ENCODE peak calls at places on chromosomes 1 and 21, in ten cellular contexts. G, W, F, E, R, B, Q, D, M and A are unnamed samples.

GRCh38 chr21:33539612-33540011 is 2.3 kb downstream of the GART start:
- DNase-seq in G (no peak), W (no peak), F (no peak), E (no peak), R (no peak), B (no peak), Q (no peak), D (peak), M (no peak), A (no peak)

GRCh38 chr1:153553691-153554608 is 4.9 kb upstream of the S100A3 start:
- DNase-seq in G (no peak), W (peak), F (no peak), E (no peak), R (no peak), B (peak), Q (peak), D (peak), M (no peak), A (no peak)

GRCh38 chr1:232952514-232953175 is 2.2 kb downstream of the NTPCR start:
- DNase-seq in G (peak), W (no peak), F (no peak), E (peak), R (peak), B (peak), Q (peak), D (peak), M (peak), A (no peak)

GRCh38 chr21:45818904-45819285 is 162.7 kb upstream of the COL6A1 start:
- DNase-seq in G (no peak), W (peak), F (no peak), E (peak), R (no peak), B (no peak), Q (peak), D (peak), M (no peak), A (no peak)

GRCh38 chr1:159881930-159882839 is 17.8 kb downstream of the CFAP45 start:
- DNase-seq in G (no peak), W (peak), F (peak), E (peak), R (no peak), B (peak), Q (peak), D (peak), M (peak), A (no peak)

GRCh38 chr1:227888404-227889046 is 59.2 kb downstream of the WNT9A start:
- DNase-seq in G (no peak), W (peak), F (peak), E (no peak), R (no peak), B (no peak), Q (no peak), D (no peak), M (peak), A (no peak)

GRCh38 chr1:43521716-43522115 is 9.0 kb upstream of the PTPRF start:
- DNase-seq in G (no peak), W (no peak), F (no peak), E (no peak), R (no peak), B (no peak), Q (no peak), D (no peak), M (no peak), A (no peak)

GRCh38 chr1:1920608-1921458 is 1.8 kb upstream of the TMEM52 start:
- DNase-seq in G (no peak), W (peak), F (no peak), E (no peak), R (no peak), B (no peak), Q (no peak), D (no peak), M (no peak), A (no peak)

GRCh38 chr1:41738475-41738874 is 180.2 kb downstream of the HIVEP3 start:
- DNase-seq in G (no peak), W (no peak), F (no peak), E (no peak), R (no peak), B (no peak), Q (no peak), D (no peak), M (no peak), A (no peak)

GRCh38 chr1:44076093-44076492 is 42.5 kb upstream of the KLF17 start:
- DNase-seq in G (no peak), W (no peak), F (no peak), E (peak), R (no peak), B (no peak), Q (peak), D (no peak), M (no peak), A (no peak)

GRCh38 chr1:6359568-6360496 is 33.7 kb downstream of the ACOT7 start:
- DNase-seq in G (peak), W (peak), F (peak), E (peak), R (peak), B (peak), Q (peak), D (peak), M (peak), A (no peak)

GRCh38 chr1:214332950-214333798 is 52.2 kb downstream of the SMYD2 start:
- DNase-seq in G (peak), W (no peak), F (no peak), E (peak), R (peak), B (peak), Q (peak), D (peak), M (peak), A (no peak)

GRCh38 chr1:177546346-177546745 is 375.6 kb downstream of the BRINP2 start:
- DNase-seq in G (no peak), W (no peak), F (no peak), E (peak), R (no peak), B (no peak), Q (peak), D (no peak), M (no peak), A (no peak)

GRCh38 chr1:242556276-242556675 is 31.8 kb upstream of the PLD5 start:
- DNase-seq in G (no peak), W (no peak), F (no peak), E (no peak), R (no peak), B (no peak), Q (no peak), D (no peak), M (no peak), A (no peak)

GRCh38 chr1:93805027-93805426 is 74.0 kb downstream of the DNTTIP2 start:
- DNase-seq in G (no peak), W (no peak), F (no peak), E (no peak), R (no peak), B (peak), Q (peak), D (peak), M (no peak), A (no peak)

GRCh38 chr1:116374340-116375164 is 1.5 kb downstream of the ATP1A1 start:
- DNase-seq in G (peak), W (no peak), F (no peak), E (peak), R (peak), B (peak), Q (peak), D (no peak), M (no peak), A (no peak)

GRCh38 chr1:207747627-207748492 is 4.0 kb upstream of the CD46 start:
- DNase-seq in G (no peak), W (no peak), F (no peak), E (no peak), R (peak), B (no peak), Q (no peak), D (no peak), M (peak), A (no peak)

GRCh38 chr1:55506686-55507577 is 291.8 kb upstream of the USP24 start:
- DNase-seq in G (no peak), W (no peak), F (no peak), E (no peak), R (no peak), B (no peak), Q (peak), D (peak), M (no peak), A (no peak)

GRCh38 chr1:6105218-6105679 is 59.6 kb downstream of the KCNAB2 start:
- DNase-seq in G (no peak), W (no peak), F (peak), E (no peak), R (peak), B (no peak), Q (peak), D (no peak), M (no peak), A (no peak)

GRCh38 chr1:181123173-181123572 is 34.7 kb downstream of the IER5 start:
- DNase-seq in G (no peak), W (no peak), F (no peak), E (no peak), R (no peak), B (no peak), Q (no peak), D (no peak), M (no peak), A (no peak)

GRCh38 chr1:19405195-19405760 is 80.1 kb downstream of the CAPZB start:
- DNase-seq in G (peak), W (no peak), F (no peak), E (no peak), R (no peak), B (no peak), Q (peak), D (no peak), M (no peak), A (no peak)

GRCh38 chr1:20385630-20386029 is 95.0 kb downstream of the VWA5B1 start:
- DNase-seq in G (no peak), W (peak), F (no peak), E (no peak), R (peak), B (no peak), Q (no peak), D (no peak), M (no peak), A (no peak)

GRCh38 chr1:234957330-234958065 is 171.1 kb downstream of the TOMM20 start:
- DNase-seq in G (peak), W (no peak), F (no peak), E (no peak), R (no peak), B (peak), Q (peak), D (peak), M (peak), A (no peak)

GRCh38 chr1:176831150-176831549 is 333.4 kb downstream of the ASTN1 start:
- DNase-seq in G (no peak), W (no peak), F (no peak), E (no peak), R (no peak), B (no peak), Q (no peak), D (no peak), M (no peak), A (no peak)

GRCh38 chr1:16351994-16352841 is at the start of gene FBXO42:
- DNase-seq in G (peak), W (peak), F (peak), E (peak), R (peak), B (peak), Q (peak), D (peak), M (peak), A (peak)

GRCh38 chr1:178310685-178311105 is 186.1 kb downstream of the CLEC20A start:
- DNase-seq in G (peak), W (no peak), F (no peak), E (peak), R (peak), B (peak), Q (peak), D (peak), M (no peak), A (no peak)

GRCh38 chr1:202987255-202987654 is 19.9 kb upstream of the TMEM183A start:
- DNase-seq in G (no peak), W (no peak), F (no peak), E (no peak), R (no peak), B (no peak), Q (no peak), D (no peak), M (no peak), A (no peak)

GRCh38 chr1:21873761-21874160 is 61.7 kb downstream of the LDLRAD2 start:
- DNase-seq in G (no peak), W (no peak), F (no peak), E (no peak), R (no peak), B (no peak), Q (no peak), D (no peak), M (no peak), A (no peak)

GRCh38 chr1:228265167-228265566 is 57.3 kb downstream of the OBSCN start:
- DNase-seq in G (no peak), W (no peak), F (no peak), E (no peak), R (peak), B (peak), Q (peak), D (peak), M (no peak), A (no peak)

GRCh38 chr1:161706116-161706482 is 930 bp upstream of the FCRLA start:
- DNase-seq in G (no peak), W (no peak), F (no peak), E (peak), R (no peak), B (no peak), Q (peak), D (no peak), M (no peak), A (no peak)

GRCh38 chr1:111141245-111141644 is 1.2 kb downstream of the CEPT1 start:
- DNase-seq in G (no peak), W (no peak), F (no peak), E (no peak), R (no peak), B (peak), Q (no peak), D (no peak), M (no peak), A (no peak)
- H3K4me3 ChIP-seq in G (peak), W (peak), F (peak), E (peak), R (peak), B (no peak), Q (peak), D (peak), M (peak), A (peak)

DNA sequence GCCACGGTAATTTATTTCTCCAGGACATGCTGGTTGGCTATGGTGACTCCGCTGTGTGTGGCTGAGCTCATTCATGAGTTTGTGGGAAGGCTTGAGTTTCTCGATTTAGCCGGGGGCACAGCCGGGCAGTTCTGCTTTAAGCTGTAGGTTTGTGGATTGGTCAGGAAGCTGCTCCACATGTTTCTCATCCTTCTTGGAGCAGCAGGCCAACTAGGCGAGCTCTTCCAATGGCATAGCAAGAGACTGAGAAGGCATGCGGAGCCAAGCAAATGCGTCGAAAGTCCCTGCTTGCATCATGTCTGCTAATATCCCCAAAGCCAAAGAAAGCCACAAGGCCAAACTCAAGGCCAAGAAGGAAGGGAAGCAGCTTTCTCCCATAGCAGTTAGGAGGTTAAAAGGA is 71.6 kb upstream of the GREM2 start:
- DNase-seq in G (no peak), W (no peak), F (no peak), E (no peak), R (no peak), B (no peak), Q (peak), D (no peak), M (no peak), A (no peak)
- H3K27ac ChIP-seq in G (no peak), W (no peak), F (no peak), E (no peak), R (no peak), B (no peak), Q (peak), D (no peak), M (no peak), A (no peak)

GRCh38 chr1:230087722-230088115 is 20.7 kb downstream of the GALNT2 start:
- DNase-seq in G (no peak), W (no peak), F (no peak), E (no peak), R (no peak), B (no peak), Q (peak), D (no peak), M (no peak), A (no peak)
- H3K4me3 ChIP-seq in G (no peak), W (no peak), F (no peak), E (no peak), R (no peak), B (no peak), Q (no peak), D (no peak), M (no peak), A (no peak)

DNA sequence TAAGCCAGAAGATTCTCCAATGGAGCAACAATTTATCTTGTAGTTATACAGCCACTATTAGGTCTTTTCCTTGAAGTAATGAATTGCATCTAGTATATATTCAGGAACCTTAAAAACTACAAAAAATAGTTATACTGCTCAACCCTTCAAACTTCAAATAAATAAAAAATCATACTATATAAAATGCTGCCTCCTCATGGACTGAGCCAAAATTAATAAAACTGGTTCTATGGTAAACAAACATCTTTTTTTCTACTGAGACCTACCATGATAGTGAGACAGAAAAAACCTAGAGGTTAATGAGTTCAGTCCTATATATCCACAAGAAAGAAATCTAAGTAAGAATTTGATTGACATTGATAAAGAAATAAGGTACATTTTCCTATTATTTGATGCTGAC is 67.7 kb downstream of the GPATCH2 start:
- DNase-seq in G (no peak), W (no peak), F (no peak), E (no peak), R (no peak), B (no peak), Q (no peak), D (peak), M (no peak), A (no peak)
- H3K27ac ChIP-seq in G (no peak), W (peak), F (no peak), E (no peak), R (no peak), B (no peak), Q (peak), D (no peak), M (no peak), A (no peak)

DNA sequence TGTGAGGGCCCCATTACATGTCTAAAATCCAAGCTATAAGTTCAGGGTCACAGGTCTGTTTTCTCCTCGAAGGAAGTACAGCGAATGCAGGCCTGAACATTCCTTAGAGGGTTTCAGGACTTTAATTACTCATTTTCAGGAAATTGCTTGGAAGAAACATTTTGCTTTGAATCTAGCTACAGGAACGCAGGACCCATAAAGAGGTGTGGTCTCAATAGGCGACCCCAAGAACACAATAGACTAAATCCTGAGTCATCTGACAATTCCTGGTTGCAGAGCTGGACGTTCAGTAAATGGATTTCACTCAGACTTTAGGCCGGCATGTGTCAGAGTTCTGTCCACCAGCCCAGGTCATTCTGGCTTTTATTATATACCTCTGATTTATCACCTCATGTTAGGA is 1.0 kb upstream of the ERG start:
- DNase-seq in G (no peak), W (no peak), F (no peak), E (no peak), R (no peak), B (peak), Q (no peak), D (no peak), M (no peak), A (no peak)
- H3K4me3 ChIP-seq in G (no peak), W (no peak), F (no peak), E (no peak), R (no peak), B (no peak), Q (no peak), D (no peak), M (no peak), A (peak)

GRCh38 chr1:109823543-109824348 is 60.0 kb upstream of the EPS8L3 start:
- DNase-seq in G (no peak), W (no peak), F (no peak), E (no peak), R (no peak), B (no peak), Q (peak), D (peak), M (peak), A (no peak)
- H3K27ac ChIP-seq in G (no peak), W (no peak), F (peak), E (no peak), R (no peak), B (no peak), Q (peak), D (peak), M (no peak), A (peak)

DNA sequence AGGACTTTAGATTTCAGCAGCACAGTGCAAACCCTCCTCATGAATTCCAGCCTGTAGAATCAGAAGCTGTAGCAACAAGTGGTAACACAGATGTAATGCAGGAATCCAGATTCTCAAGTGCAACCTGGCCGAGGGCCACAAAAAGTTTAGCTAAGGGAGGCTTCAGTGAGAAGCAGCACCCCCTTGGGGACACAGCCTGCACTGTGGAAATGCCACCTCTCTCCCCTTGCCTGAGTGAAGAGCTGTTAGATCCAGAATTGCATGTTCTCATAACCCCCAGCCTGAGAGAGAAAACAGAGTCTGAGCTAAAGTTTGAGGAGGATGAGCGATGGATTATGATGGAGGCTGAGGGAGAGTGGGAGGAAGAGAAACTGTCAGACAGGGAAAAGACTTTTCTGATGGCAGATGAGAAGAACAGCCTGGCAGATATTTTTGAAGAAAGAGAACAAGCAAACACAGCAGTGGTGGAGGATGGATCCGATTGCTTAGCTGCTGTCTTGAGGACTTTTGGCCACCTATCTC is 80.5 kb upstream of the BMP8A start:
- DNase-seq in G (peak), W (peak), F (peak), E (peak), R (peak), B (peak), Q (peak), D (peak), M (peak), A (no peak)
- H3K4me3 ChIP-seq in G (peak), W (peak), F (peak), E (peak), R (no peak), B (peak), Q (peak), D (peak), M (peak), A (peak)

GRCh38 chr1:31370021-31370420 is 2.9 kb downstream of the FABP3 start:
- DNase-seq in G (no peak), W (no peak), F (no peak), E (no peak), R (no peak), B (no peak), Q (no peak), D (no peak), M (no peak), A (no peak)

GRCh38 chr1:31371560-31371959 is 1.3 kb downstream of the FABP3 start:
- DNase-seq in G (no peak), W (no peak), F (no peak), E (no peak), R (no peak), B (no peak), Q (no peak), D (peak), M (peak), A (no peak)

GRCh38 chr1:31366796-31367195 is 6.1 kb downstream of the FABP3 start:
- DNase-seq in G (no peak), W (no peak), F (no peak), E (no peak), R (no peak), B (no peak), Q (no peak), D (no peak), M (no peak), A (no peak)

GRCh38 chr1:31371121-31371520 is 1.8 kb downstream of the FABP3 start:
- DNase-seq in G (no peak), W (no peak), F (no peak), E (no peak), R (no peak), B (no peak), Q (no peak), D (no peak), M (no peak), A (no peak)

DNA sequence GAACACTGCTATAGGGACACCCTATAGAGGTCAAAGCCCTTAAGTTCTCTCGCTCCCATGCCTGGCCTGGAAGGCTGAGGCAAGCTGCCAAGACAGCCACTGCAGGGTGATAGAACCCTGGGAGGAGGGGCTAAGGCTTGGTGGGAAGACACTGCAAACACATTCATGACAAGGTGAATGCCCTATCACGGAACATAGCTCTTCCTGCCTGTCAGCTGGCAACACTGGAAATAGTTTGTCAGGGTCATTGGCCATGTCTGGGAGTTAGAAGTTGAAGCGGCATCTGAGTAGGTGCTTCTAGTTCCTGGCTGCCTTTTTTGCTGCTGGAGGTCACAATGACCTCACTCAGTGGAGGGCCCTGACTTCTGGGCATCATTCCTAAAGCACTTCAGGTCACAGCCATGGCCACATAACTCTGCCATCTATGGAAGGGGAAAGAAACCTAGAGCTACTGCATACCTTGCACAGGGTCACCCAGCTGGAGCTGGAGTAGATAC is 4.2 kb downstream of the FABP3 start:
- DNase-seq in G (no peak), W (no peak), F (no peak), E (no peak), R (no peak), B (no peak), Q (no peak), D (no peak), M (peak), A (no peak)
- H3K27ac ChIP-seq in G (no peak), W (no peak), F (peak), E (no peak), R (no peak), B (no peak), Q (no peak), D (no peak), M (no peak), A (peak)